ENCODE peak calls at places on chromosomes 5 and 9, in ten cellular contexts. Z, G, F, A, T, L, D, I, S and R are unnamed samples.

GRCh38 chr9:97397220-97397619 is 14.7 kb upstream of the TDRD7 start:
- DNase-seq in Z (no peak), G (no peak), F (no peak), A (no peak), T (no peak), L (no peak), D (no peak), I (no peak), S (no peak), R (no peak)

GRCh38 chr5:169301386-169301930 is 519 bp upstream of the SLIT3 start:
- DNase-seq in Z (no peak), G (no peak), F (no peak), A (no peak), T (no peak), L (no peak), D (no peak), I (no peak), S (no peak), R (no peak)

GRCh38 chr9:16460711-16461110 is 409.8 kb downstream of the BNC2 start:
- DNase-seq in Z (no peak), G (no peak), F (no peak), A (peak), T (no peak), L (no peak), D (no peak), I (no peak), S (no peak), R (no peak)

GRCh38 chr5:73630760-73631159 is 4.8 kb downstream of the ARHGEF28 start:
- DNase-seq in Z (no peak), G (no peak), F (no peak), A (no peak), T (no peak), L (no peak), D (no peak), I (no peak), S (no peak), R (no peak)

GRCh38 chr9:85349046-85349445 is 392.7 kb downstream of the AGTPBP1 start:
- DNase-seq in Z (no peak), G (no peak), F (no peak), A (no peak), T (no peak), L (no peak), D (no peak), I (no peak), S (no peak), R (no peak)

GRCh38 chr5:77155179-77155839 is 55.2 kb upstream of the PDE8B start:
- DNase-seq in Z (no peak), G (no peak), F (no peak), A (no peak), T (no peak), L (peak), D (no peak), I (no peak), S (no peak), R (no peak)

GRCh38 chr9:91740713-91741112 is 209.3 kb downstream of the ROR2 start:
- DNase-seq in Z (no peak), G (no peak), F (no peak), A (peak), T (no peak), L (no peak), D (no peak), I (peak), S (no peak), R (no peak)

GRCh38 chr5:134451618-134452505 is 40.2 kb upstream of the CDKN2AIPNL start:
- DNase-seq in Z (peak), G (no peak), F (no peak), A (peak), T (no peak), L (no peak), D (no peak), I (peak), S (no peak), R (peak)

GRCh38 chr9:133976888-133977287 is 15.2 kb downstream of the VAV2 start:
- DNase-seq in Z (no peak), G (no peak), F (no peak), A (no peak), T (no peak), L (no peak), D (no peak), I (no peak), S (no peak), R (no peak)

GRCh38 chr5:56686337-56687198 is 128.8 kb upstream of the MAP3K1 start:
- DNase-seq in Z (no peak), G (no peak), F (no peak), A (no peak), T (peak), L (no peak), D (no peak), I (no peak), S (peak), R (no peak)

GRCh38 chr5:74161171-74161570 is 479.4 kb downstream of the ENC1 start:
- DNase-seq in Z (no peak), G (no peak), F (no peak), A (no peak), T (no peak), L (no peak), D (no peak), I (no peak), S (no peak), R (no peak)

GRCh38 chr5:151087475-151087874 is 6.6 kb upstream of the TNIP1 start:
- DNase-seq in Z (no peak), G (no peak), F (no peak), A (no peak), T (no peak), L (no peak), D (no peak), I (no peak), S (no peak), R (no peak)

GRCh38 chr5:24804221-24804681 is 159.5 kb upstream of the CDH10 start:
- DNase-seq in Z (no peak), G (no peak), F (no peak), A (peak), T (no peak), L (no peak), D (no peak), I (no peak), S (no peak), R (no peak)

GRCh38 chr5:163880307-163880706 is 374.9 kb downstream of the MAT2B start:
- DNase-seq in Z (no peak), G (no peak), F (no peak), A (peak), T (no peak), L (no peak), D (no peak), I (no peak), S (no peak), R (no peak)

GRCh38 chr5:156584856-156585255 is 257.9 kb downstream of the SGCD start:
- DNase-seq in Z (no peak), G (peak), F (no peak), A (no peak), T (no peak), L (no peak), D (no peak), I (no peak), S (no peak), R (no peak)

GRCh38 chr5:174698156-174698555 is 26.2 kb upstream of the MSX2 start:
- DNase-seq in Z (no peak), G (no peak), F (no peak), A (no peak), T (peak), L (no peak), D (no peak), I (no peak), S (no peak), R (no peak)

GRCh38 chr5:132456553-132457361 is 33.8 kb downstream of the IRF1 start:
- DNase-seq in Z (no peak), G (no peak), F (no peak), A (peak), T (no peak), L (peak), D (no peak), I (peak), S (peak), R (peak)

GRCh38 chr5:10622810-10623209 is 58.9 kb downstream of the ANKRD33B start:
- DNase-seq in Z (no peak), G (no peak), F (no peak), A (no peak), T (no peak), L (no peak), D (no peak), I (no peak), S (no peak), R (no peak)

GRCh38 chr5:142613231-142613630 is 72.7 kb downstream of the FGF1 start:
- DNase-seq in Z (no peak), G (no peak), F (no peak), A (no peak), T (no peak), L (no peak), D (no peak), I (no peak), S (no peak), R (no peak)

GRCh38 chr5:179142434-179143198 is 82.4 kb downstream of the ZNF354C start:
- DNase-seq in Z (no peak), G (no peak), F (no peak), A (peak), T (no peak), L (no peak), D (no peak), I (peak), S (peak), R (no peak)